ENCODE peak calls at places on chromosome 11, in four cellular contexts. M, F, A and D are unnamed samples.

GRCh38 chr11:127943152-127943551 is 644.2 kb downstream of the ETS1 start:
- DNase-seq in M (no peak), F (no peak), A (no peak), D (no peak)

GRCh38 chr11:110773442-110773841 is 61.2 kb upstream of the ARHGAP20 start:
- DNase-seq in M (no peak), A (no peak), F (no peak), D (no peak)

GRCh38 chr11:113289341-113290187 is 24.8 kb upstream of the TTC12 start:
- DNase-seq in M (peak; percentile 74), F (peak; percentile 37), A (peak; percentile 35), D (peak; percentile 39)

GRCh38 chr11:134228625-134229024 is 4.2 kb downstream of the VPS26B start:
- DNase-seq in M (peak; percentile 90), F (no peak), A (no peak), D (peak; percentile 16)

GRCh38 chr11:83957038-83957900 is 671.1 kb upstream of the CCDC90B start:
- DNase-seq in M (no peak), F (no peak), A (no peak), D (peak; percentile 6)

GRCh38 chr11:91926967-91927366 is 297.7 kb upstream of the FAT3 start:
- DNase-seq in F (no peak), M (no peak), A (peak; percentile 10), D (peak; percentile 24)

GRCh38 chr11:62889484-62890437 is 9.1 kb downstream of the SLC3A2 start:
- DNase-seq in M (peak; percentile 25), F (no peak), A (peak; percentile 57), D (peak; percentile 19)

GRCh38 chr11:38814670-38815069 is 2216.6 kb upstream of the RAG2 start:
- DNase-seq in F (no peak), M (no peak), A (no peak), D (peak; percentile 49)

GRCh38 chr11:73367482-73368024 is 8.6 kb upstream of the RELT start:
- DNase-seq in F (no peak), A (no peak), M (no peak), D (no peak)

GRCh38 chr11:112157274-112157766 is 6.6 kb downstream of the IL18 start:
- DNase-seq in A (peak; percentile 99), M (no peak), F (peak; percentile 97), D (peak; percentile 99)

GRCh38 chr11:6249822-6250555 is 9.6 kb upstream of the CCKBR start:
- DNase-seq in A (peak; percentile 85), F (peak; percentile 74), M (no peak), D (peak; percentile 77)

GRCh38 chr11:133070053-133070713 is 462.1 kb downstream of the OPCML start:
- DNase-seq in M (no peak), A (no peak), F (no peak), D (no peak)

GRCh38 chr11:73258104-73258684 is 13.9 kb upstream of the P2RY6 start:
- DNase-seq in F (no peak), A (no peak), M (no peak), D (no peak)

GRCh38 chr11:6438979-6439571 is 1.7 kb downstream of the HPX start:
- DNase-seq in A (peak; percentile 69), F (peak; percentile 35), M (peak; percentile 52), D (peak; percentile 40)

GRCh38 chr11:33471541-33471940 is 214.4 kb downstream of the HIPK3 start:
- DNase-seq in M (no peak), A (no peak), F (no peak), D (peak; percentile 29)

GRCh38 chr11:27429740-27430451 is 42.7 kb downstream of the LGR4 start:
- DNase-seq in F (no peak), A (no peak), M (no peak), D (peak; percentile 36)

GRCh38 chr11:11813288-11813962 is 28.3 kb upstream of the USP47 start:
- DNase-seq in M (no peak), F (peak; percentile 97), A (peak; percentile 96), D (peak; percentile 87)

GRCh38 chr11:116498161-116498560 is 274.6 kb downstream of the BUD13 start:
- DNase-seq in A (no peak), M (no peak), F (no peak), D (no peak)

GRCh38 chr11:28529540-28530410 is 421.6 kb downstream of the METTL15 start:
- DNase-seq in F (peak; percentile 51), M (peak; percentile 52), A (peak; percentile 77), D (peak; percentile 80)

GRCh38 chr11:128734439-128735224 is 40.8 kb downstream of the FLI1 start:
- DNase-seq in A (no peak), M (peak; percentile 85), F (no peak), D (no peak)

GRCh38 chr11:6377902-6378694 is 12.2 kb upstream of the SMPD1 start:
- DNase-seq in F (no peak), A (no peak), M (peak; percentile 15), D (no peak)

GRCh38 chr11:78516281-78516680 is 58.4 kb downstream of the NARS2 start:
- DNase-seq in F (no peak), M (no peak), A (no peak), D (no peak)

GRCh38 chr11:16356057-16356750 is at the start of gene SOX6:
- DNase-seq in M (no peak), F (peak; percentile 5), A (no peak), D (peak; percentile 63)

GRCh38 chr11:119734788-119735187 is 5.8 kb upstream of the NECTIN1 start:
- DNase-seq in M (no peak), A (no peak), F (no peak), D (no peak)

GRCh38 chr11:20159680-20160381 is 444 bp downstream of the DBX1 start:
- DNase-seq in M (no peak), A (no peak), F (no peak), D (no peak)

GRCh38 chr11:102399189-102399588 is 52.2 kb downstream of the BIRC2 start:
- DNase-seq in M (no peak), F (no peak), A (no peak), D (no peak)

GRCh38 chr11:118152020-118152551 is 537 bp downstream of the SCN4B start:
- DNase-seq in M (no peak), A (no peak), F (no peak), D (no peak)

GRCh38 chr11:128576555-128576954 is 10.8 kb downstream of the ETS1 start:
- DNase-seq in A (no peak), M (no peak), F (no peak), D (no peak)

GRCh38 chr11:60970369-60970774 is 1.1 kb upstream of the CD6 start:
- DNase-seq in M (peak; percentile 77), A (peak; percentile 28), F (peak; percentile 29), D (peak; percentile 43)

GRCh38 chr11:3357994-3358676 is 20.8 kb downstream of the ZNF195 start:
- DNase-seq in F (no peak), M (no peak), A (no peak), D (no peak)

GRCh38 chr11:36426226-36426848 is 83.7 kb downstream of the TRAF6 start:
- DNase-seq in F (no peak), A (no peak), M (no peak), D (no peak)

GRCh38 chr11:21552910-21553309 is 640.0 kb upstream of the ANO5 start:
- DNase-seq in A (no peak), F (no peak), M (no peak), D (no peak)

GRCh38 chr11:1906146-1906545 is 13.4 kb upstream of the TNNT3 start:
- DNase-seq in A (no peak), M (no peak), F (no peak), D (no peak)

GRCh38 chr11:1907955-1908354 is 11.5 kb upstream of the TNNT3 start:
- DNase-seq in M (no peak), A (no peak), F (no peak), D (peak; percentile 1)

GRCh38 chr11:1906623-1907423 is 12.7 kb upstream of the TNNT3 start:
- DNase-seq in A (no peak), F (no peak), M (no peak), D (no peak)

GRCh38 chr11:1909524-1909923 is 10.0 kb upstream of the TNNT3 start:
- DNase-seq in A (no peak), F (no peak), M (no peak), D (no peak)

GRCh38 chr11:1908579-1908978 is 10.9 kb upstream of the TNNT3 start:
- DNase-seq in A (no peak), M (no peak), F (peak; percentile 16), D (peak; percentile 10)
- TF ChIP-seq CTCF in A (no peak), M (no peak), F (no peak), D (no peak)

DNA sequence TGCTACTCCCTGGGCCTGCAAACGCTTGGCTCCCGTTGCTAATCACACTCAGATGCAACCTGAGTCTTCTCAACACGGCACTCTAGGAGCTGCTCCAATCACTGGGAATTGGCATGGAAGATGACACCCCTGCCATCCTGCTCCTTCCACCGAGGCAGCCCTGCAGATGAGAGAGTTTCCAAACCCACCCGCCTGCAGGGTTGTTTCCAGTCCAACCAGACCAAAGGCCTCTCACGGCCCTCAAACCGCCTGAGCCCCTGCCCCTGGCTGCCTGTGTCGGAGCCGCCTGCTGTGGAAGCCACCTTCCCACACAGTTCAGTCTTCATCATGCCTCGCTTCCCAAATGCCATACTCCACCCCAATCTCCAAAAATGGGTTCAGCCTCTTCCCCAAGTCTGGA is 36.8 kb upstream of the TP53I11 start:
- DNase-seq in A (no peak), F (no peak), M (no peak), D (no peak)
- H3K4me3 ChIP-seq in A (no peak overlapping the region), F (no peak overlapping the region), M (no peak overlapping the region), D (no peak overlapping the region)

DNA sequence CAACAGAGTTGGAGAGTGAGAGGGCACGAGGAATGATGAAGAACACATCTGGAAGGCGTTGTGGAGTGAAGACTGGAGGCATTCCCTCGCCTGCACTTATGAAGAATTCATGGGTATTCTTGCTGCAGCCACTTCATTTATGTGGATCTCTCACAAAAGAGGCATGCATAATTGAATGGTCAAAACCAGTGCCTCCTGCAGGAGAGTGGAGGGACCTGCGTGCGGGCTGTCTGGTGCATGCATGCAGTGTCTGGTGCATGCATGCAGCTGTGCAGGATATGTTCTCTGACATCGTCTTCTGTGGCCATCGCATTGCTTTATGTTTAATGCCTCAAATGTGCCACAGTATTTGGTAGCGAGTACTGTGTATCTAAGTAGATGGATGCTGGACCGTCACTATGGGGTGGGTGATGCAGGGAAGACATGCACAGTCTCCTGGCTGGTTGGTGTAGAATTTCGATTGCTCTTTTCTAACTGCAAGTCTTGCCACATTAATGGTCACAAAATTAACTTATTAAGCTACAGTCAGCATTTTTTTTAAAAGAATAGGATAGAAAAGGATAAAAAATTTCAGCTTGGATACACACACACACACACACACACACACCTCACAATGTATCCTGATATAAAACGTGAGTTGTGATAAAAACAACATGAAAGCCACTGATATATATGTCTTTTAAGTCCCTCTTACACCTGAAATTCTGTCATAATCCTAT is 20.9 kb upstream of the NTM start:
- DNase-seq in M (no peak), A (no peak), F (no peak), D (no peak)
- TF ChIP-seq CTCF in M (no peak), A (no peak), F (no peak), D (no peak)

DNA sequence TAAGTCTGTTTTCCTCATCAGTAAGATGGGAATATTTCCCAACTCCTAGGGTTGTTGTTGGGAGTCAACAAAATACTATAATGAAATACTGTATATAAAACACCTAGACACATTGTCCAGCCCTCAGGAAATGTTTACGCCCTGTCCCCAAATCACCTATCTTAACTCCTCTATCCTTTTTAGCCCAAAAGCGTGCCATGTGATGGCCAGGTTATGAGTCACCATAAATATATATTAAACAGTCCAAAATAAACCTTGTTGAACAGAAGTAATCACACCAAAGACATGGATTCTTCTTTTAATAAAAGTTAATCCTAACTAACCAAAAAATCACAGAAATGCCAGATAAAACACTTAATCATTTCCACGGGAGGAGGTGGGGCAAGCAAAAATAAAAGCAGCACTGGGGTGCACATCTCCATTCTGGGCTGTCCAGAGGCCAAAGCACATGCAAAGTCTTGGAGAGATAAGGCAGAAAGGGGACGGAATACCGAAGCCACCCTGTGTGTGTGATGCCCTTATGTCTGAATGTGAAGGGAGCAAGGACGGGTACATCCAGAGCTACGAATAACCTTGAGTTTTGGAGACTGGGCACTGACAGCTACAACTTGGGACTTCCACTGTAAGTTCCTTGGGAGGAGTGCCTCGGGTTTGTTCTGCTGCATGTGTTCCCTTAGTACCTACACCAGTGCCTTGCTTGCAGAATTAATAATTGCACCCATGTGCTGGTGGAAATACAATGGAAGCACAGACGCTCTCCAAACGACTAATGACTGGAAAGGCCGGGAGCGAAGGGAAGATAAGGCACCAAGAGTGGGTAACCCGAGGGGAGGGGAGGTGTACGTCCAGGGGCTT is 1.1 kb downstream of the OSBP start:
- DNase-seq in M (peak; percentile 22), F (peak; percentile 1), A (peak; percentile 16), D (no peak)
- H3K4me3 ChIP-seq in M (peak overlapping the region; percentile 100), F (peak overlapping the region; percentile 99), A (peak overlapping the region; percentile 92), D (peak overlapping the region; percentile 78)